ENCODE peak calls at places on chromosomes 7 and 10, in five cellular contexts. A is cardiac fibroblast; D is H54; V is NCI-H226; O is naive thymus-derived CD8-positive, alpha-beta T cell. S is an unnamed sample.

GRCh38 chr7:123823898-123824753 is 20.8 kb upstream of the HYAL4 start:
- DNase-seq in O (peak), A (no peak), D (no peak), V (no peak), S (no peak)

GRCh38 chr7:134126126-134126525 is 1.0 kb upstream of the LRGUK start:
- DNase-seq in D (no peak), V (no peak), A (no peak), O (no peak), S (no peak)

GRCh38 chr10:70786799-70787415 is 1.7 kb upstream of the TBATA start:
- DNase-seq in D (no peak), A (no peak), V (peak), O (no peak), S (no peak)

GRCh38 chr7:113076703-113077102 is 9.9 kb downstream of the GPR85 start:
- DNase-seq in A (no peak), O (no peak), D (no peak), V (no peak), S (no peak)

GRCh38 chr7:159107052-159107892 is 37.4 kb downstream of the VIPR2 start:
- DNase-seq in V (no peak), D (no peak), O (no peak), A (no peak), S (no peak)

GRCh38 chr7:93442478-93443224 is 131.9 kb downstream of the CALCR start:
- DNase-seq in V (no peak), D (peak), O (peak), A (peak), S (peak)

GRCh38 chr10:77109470-77109994 is 528.1 kb downstream of the KCNMA1 start:
- DNase-seq in A (no peak), V (no peak), O (no peak), D (no peak), S (no peak)

GRCh38 chr7:150903627-150904026 is 51.3 kb downstream of the AOC1 start:
- DNase-seq in V (no peak), D (peak), A (peak), O (no peak), S (peak)

GRCh38 chr10:49612513-49613159 is 1.2 kb upstream of the CHAT start:
- DNase-seq in O (no peak), V (no peak), D (no peak), A (no peak), S (no peak)

GRCh38 chr7:150978136-150978789 is at the start of gene KCNH2:
- DNase-seq in V (peak), D (no peak), A (no peak), O (no peak), S (no peak)

GRCh38 chr10:43648392-43649148 is at the start of gene ZNF32:
- DNase-seq in V (peak), O (peak), A (peak), D (peak), S (peak)

GRCh38 chr7:138785587-138786437 is 12.0 kb upstream of the TMEM213 start:
- DNase-seq in O (no peak), D (peak), A (peak), V (peak), S (no peak)

GRCh38 chr7:78496226-78496625 is 697.7 kb downstream of the PHTF2 start:
- DNase-seq in D (no peak), A (no peak), O (no peak), V (no peak), S (no peak)

GRCh38 chr10:79266543-79267312 is 80.5 kb upstream of the PPIF start:
- DNase-seq in D (peak), O (no peak), A (peak), V (peak), S (peak)